ENCODE peak calls at places on chromosomes 3 and 15, in six cellular contexts. Y is heart left ventricle, G is cardiac fibroblast, P is keratinocyte, Q is astrocyte of the spinal cord, Z is endothelial cell of umbilical vein. F is an unnamed sample.

GRCh38 chr3:192923731-192924130 is 6.1 kb upstream of the MB21D2 start:
- DNase-seq in G (no peak), P (no peak), Q (no peak), Y (no peak), Z (no peak), F (no peak)

GRCh38 chr3:119973276-119973675 is 121.0 kb downstream of the GSK3B start:
- DNase-seq in Q (no peak), Z (no peak), G (no peak), P (peak; percentile 21), Y (no peak), F (no peak)

GRCh38 chr3:23806322-23807160 is 786 bp downstream of the UBE2E1 start:
- DNase-seq in P (no peak), Y (peak; percentile 43), Q (peak; percentile 20), G (peak; percentile 29), Z (peak; percentile 35), F (no peak)

GRCh38 chr3:3170998-3171397 is 8.5 kb downstream of the CRBN start:
- DNase-seq in Y (no peak), Q (peak; percentile 43), Z (peak; percentile 76), P (no peak), G (peak; percentile 51), F (no peak)

GRCh38 chr15:43187544-43188155 is 2.4 kb downstream of the CCNDBP1 start:
- DNase-seq in G (peak; percentile 79), P (peak; percentile 41), Y (no peak), Z (peak; percentile 58), Q (peak; percentile 58), F (no peak)

GRCh38 chr15:29698030-29698701 is 124.1 kb downstream of the TJP1 start:
- DNase-seq in Q (peak; percentile 82), G (peak; percentile 25), Y (no peak), P (peak; percentile 9), Z (peak; percentile 90), F (no peak)

GRCh38 chr15:31255176-31255510 is 71.5 kb upstream of the KLF13 start:
- DNase-seq in G (no peak), P (no peak), Z (no peak), Q (no peak), Y (no peak), F (no peak)

GRCh38 chr3:68740087-68740486 is 192.3 kb downstream of the TAFA4 start:
- DNase-seq in Y (no peak), G (no peak), P (no peak), Q (no peak), Z (no peak), F (no peak)

GRCh38 chr3:186320862-186321568 is 41.0 kb downstream of the DGKG start:
- DNase-seq in P (peak; percentile 98), G (no peak), Z (no peak), Q (no peak), Y (no peak), F (no peak)

DNA sequence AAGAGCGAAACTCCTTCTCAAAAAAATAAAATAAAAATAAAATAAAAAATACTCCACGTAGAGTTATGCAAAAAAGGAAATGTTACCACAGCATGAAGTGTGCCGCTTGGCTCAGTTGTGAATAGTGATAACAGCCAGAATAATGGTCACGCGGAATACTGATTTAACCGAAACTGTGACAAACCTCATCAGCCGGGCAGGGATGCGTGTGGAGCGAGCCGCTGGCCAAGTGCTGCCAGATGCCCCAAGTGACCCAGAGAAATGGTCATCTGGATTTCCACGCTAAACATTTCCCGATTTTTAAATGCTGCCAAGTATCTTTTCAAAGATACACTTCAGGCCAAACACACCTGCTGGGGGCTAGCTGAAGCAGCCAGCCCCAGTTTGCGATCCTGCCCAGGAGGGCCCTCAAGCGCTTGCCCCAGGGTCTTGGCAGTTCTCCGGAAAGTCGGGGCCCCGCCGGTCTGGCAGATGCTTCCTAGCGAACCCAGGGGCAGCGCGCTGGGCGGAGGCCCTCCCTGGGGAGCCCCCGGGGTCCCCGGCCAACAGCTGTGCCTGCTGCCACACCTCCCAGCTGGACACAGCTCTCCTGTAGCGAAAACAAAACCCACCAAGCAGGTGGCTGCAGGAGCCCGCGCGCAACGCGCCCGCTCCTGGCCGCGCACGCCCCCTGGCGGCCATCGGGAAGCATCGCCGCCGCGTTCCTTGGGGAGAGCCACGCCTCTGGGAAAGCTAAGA is 35.1 kb downstream of the CMTM6 start:
- DNase-seq in Z (peak; percentile 89), P (no peak), Q (peak; percentile 74), G (peak; percentile 77), Y (peak; percentile 67), F (peak; percentile 76)
- H3K4me3 ChIP-seq in Z (peak overlapping the region; percentile 6), P (no peak overlapping the region), Q (peak overlapping the region; percentile 21), G (no peak overlapping the region), Y (peak overlapping the region; percentile 57), F (peak overlapping the region; percentile 45)

GRCh38 chr15:97961067-97961954 is 808 bp downstream of the ARRDC4 start:
- DNase-seq in Z (no peak), P (no peak), Q (no peak), Y (peak; percentile 63), G (peak; percentile 24), F (no peak)
- H3K4me3 ChIP-seq in Z (peak overlapping the region; percentile 48), P (peak overlapping the region; percentile 90), Q (peak overlapping the region; percentile 54), Y (peak overlapping the region; percentile 93), G (peak overlapping the region; percentile 79), F (peak overlapping the region; percentile 94)

DNA sequence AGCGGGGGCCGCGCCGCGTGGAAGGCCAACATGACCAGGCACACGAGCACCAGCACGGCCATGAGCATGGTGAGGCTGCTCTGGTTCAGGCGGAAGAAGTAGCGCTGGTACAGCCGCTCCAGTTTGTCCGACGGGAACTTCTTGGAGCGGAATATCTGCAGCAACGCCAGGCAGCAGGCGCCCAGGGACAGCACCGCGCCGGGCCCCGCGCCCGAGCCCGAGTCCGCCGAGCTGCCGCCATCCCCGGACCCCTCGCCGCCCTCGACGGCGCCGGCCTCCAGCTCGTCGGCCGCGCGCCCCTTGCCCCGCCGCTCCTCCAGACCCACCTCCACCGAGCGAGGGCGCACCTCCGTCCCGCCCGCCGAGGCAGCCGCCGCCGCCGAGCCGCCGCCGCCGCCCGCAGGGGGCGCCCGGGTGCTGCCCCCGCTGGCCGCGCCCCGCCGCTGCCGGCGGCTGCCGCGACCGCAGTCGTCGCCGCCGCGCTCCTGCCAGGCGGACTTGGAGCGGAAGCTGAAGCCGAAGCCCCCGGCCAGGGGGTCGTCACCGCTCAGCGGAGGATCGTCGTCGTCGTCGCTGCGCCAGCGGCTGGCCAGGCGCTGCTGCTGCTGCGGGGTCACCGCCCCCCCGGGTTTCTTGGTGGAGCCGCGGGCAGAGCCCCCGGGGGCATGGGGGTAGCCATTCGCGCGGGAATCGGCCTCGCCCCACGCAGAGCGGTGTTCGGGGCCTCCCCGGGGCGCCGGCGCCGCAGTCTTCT is 964 bp downstream of the ADCY5 start:
- DNase-seq in Q (no peak), P (no peak), Z (no peak), Y (peak; percentile 43), G (no peak), F (no peak)
- H3K4me3 ChIP-seq in Q (no peak overlapping the region), P (no peak overlapping the region), Z (no peak overlapping the region), Y (peak overlapping the region; percentile 82), G (no peak overlapping the region), F (peak overlapping the region; percentile 46)

GRCh38 chr15:40957041-40957555 is 3.8 kb downstream of the CHAC1 start:
- DNase-seq in G (no peak), P (no peak), Z (no peak), Q (no peak), Y (no peak), F (no peak)

GRCh38 chr15:40955930-40956542 is 2.8 kb downstream of the CHAC1 start:
- DNase-seq in Y (no peak), G (no peak), P (no peak), Z (no peak), Q (no peak), F (no peak)

GRCh38 chr15:40957581-40958051 is 4.3 kb downstream of the CHAC1 start:
- DNase-seq in G (peak; percentile 27), Z (no peak), Q (peak; percentile 24), P (no peak), Y (peak; percentile 77), F (no peak)

GRCh38 chr15:40955141-40955903 is 2.1 kb downstream of the CHAC1 start:
- DNase-seq in G (no peak), P (no peak), Y (no peak), Q (no peak), Z (no peak), F (no peak)

DNA sequence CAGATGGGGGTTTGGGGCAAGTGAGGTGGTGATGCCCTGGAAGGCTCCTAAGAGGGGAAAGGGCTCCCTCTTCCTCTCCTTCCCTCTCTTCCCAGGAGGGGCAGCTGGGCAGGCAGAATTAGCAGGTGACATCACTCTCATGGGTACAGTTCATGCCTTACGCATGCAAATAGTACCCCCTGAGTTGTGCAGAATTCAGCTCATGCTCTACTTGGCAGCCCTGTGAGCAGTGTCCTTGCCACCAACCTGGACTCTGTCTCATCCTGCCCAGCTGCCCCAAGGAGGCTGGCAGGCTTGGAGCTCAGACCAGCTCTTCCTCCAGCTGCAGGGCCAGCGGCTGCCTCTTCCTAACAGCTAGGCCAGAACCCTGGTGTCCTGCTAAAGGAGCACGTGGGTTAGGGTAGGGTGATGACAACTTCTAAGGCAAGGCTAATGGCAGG is 3.3 kb downstream of the CHAC1 start:
- DNase-seq in Z (no peak), P (no peak), G (no peak), Q (no peak), Y (peak; percentile 51), F (no peak)
- H3K4me3 ChIP-seq in Z (no peak overlapping the region), P (no peak overlapping the region), G (no peak overlapping the region), Q (no peak overlapping the region), Y (no peak overlapping the region), F (no peak overlapping the region)

GRCh38 chr15:46366360-46367007 is 731.7 kb downstream of the SQOR start:
- DNase-seq in Q (no peak), Y (no peak), Z (no peak), G (no peak), P (no peak), F (no peak)
- H3K4me3 ChIP-seq in Q (no peak overlapping the region), Y (peak overlapping the region; percentile 28), Z (no peak overlapping the region), G (no peak overlapping the region), P (no peak overlapping the region), F (no peak overlapping the region)